ENCODE peak calls at places on chromosomes 13 and 19, in eight cellular contexts. Y is neuronal stem cell; M is endodermal cell; P is cardiac muscle cell; D is CD8-positive, alpha-beta T cell; Q is spleen; J is astrocyte; A is CD8-positive, alpha-beta memory T cell. G is an unnamed sample. For H3K36me3, the result is how much of the 10 kb centered on the place peaks cover.

GRCh38 chr13:23469901-23470525 is 36.5 kb upstream of the SACS start:
- DNase-seq in Y (no peak), M (peak), P (no peak), D (no peak), Q (no peak), J (peak), A (no peak), G (no peak)

GRCh38 chr13:64234255-64234654 is 2818.6 kb upstream of the PCDH20 start:
- DNase-seq in Y (no peak), M (no peak), P (no peak), D (no peak), Q (no peak), J (peak), A (no peak), G (no peak)

GRCh38 chr19:54231077-54231931 is 8.5 kb upstream of the LILRB3 start:
- DNase-seq in Y (peak), M (peak), P (peak), D (peak), Q (peak), J (peak), A (peak), G (peak)

GRCh38 chr19:11377237-11377636 is 2.8 kb downstream of the SWSAP1 start:
- DNase-seq in Y (no peak), M (no peak), P (no peak), D (no peak), Q (no peak), J (peak), A (no peak), G (peak)

GRCh38 chr19:14413355-14413754 is 5.8 kb downstream of the DDX39A start:
- DNase-seq in Y (no peak), M (no peak), P (no peak), D (no peak), Q (no peak), J (no peak), A (no peak), G (no peak)

GRCh38 chr13:96460571-96460970 is 370.7 kb downstream of the HS6ST3 start:
- DNase-seq in Y (no peak), M (no peak), P (peak), D (no peak), Q (no peak), J (no peak), A (no peak), G (no peak)

GRCh38 chr13:24516919-24517318 is 4.3 kb upstream of the PARP4 start:
- DNase-seq in Y (no peak), M (no peak), P (no peak), D (no peak), Q (no peak), J (no peak), A (no peak), G (no peak)

GRCh38 chr13:45132384-45133064 is 12.2 kb downstream of the GTF2F2 start:
- DNase-seq in Y (no peak), M (no peak), P (no peak), D (no peak), Q (no peak), J (no peak), A (no peak), G (no peak)

GRCh38 chr13:33931397-33931987 is 113.5 kb downstream of the RFC3 start:
- DNase-seq in Y (peak), M (peak), P (peak), D (no peak), Q (no peak), J (peak), A (no peak), G (peak)

GRCh38 chr13:47332149-47332548 is 435.3 kb upstream of the HTR2A start:
- DNase-seq in Y (no peak), M (no peak), P (no peak), D (no peak), Q (no peak), J (peak), A (no peak), G (no peak)

GRCh38 chr13:29908411-29908810 is 58.0 kb upstream of the UBL3 start:
- DNase-seq in Y (no peak), M (no peak), P (no peak), D (no peak), Q (no peak), J (peak), A (no peak), G (no peak)

GRCh38 chr13:98890186-98890585 is 87.7 kb downstream of the DOCK9 start:
- DNase-seq in Y (no peak), M (no peak), P (no peak), D (no peak), Q (no peak), J (peak), A (no peak), G (peak)

GRCh38 chr13:77918391-77919261 is at the start of gene EDNRB:
- DNase-seq in Y (peak), M (peak), P (peak), D (no peak), Q (peak), J (peak), A (no peak), G (no peak)

GRCh38 chr13:27117158-27117557 is 54.5 kb downstream of the USP12 start:
- DNase-seq in Y (no peak), M (no peak), P (no peak), D (no peak), Q (no peak), J (peak), A (no peak), G (no peak)

GRCh38 chr13:75752848-75753247 is 116.7 kb downstream of the LMO7 start:
- DNase-seq in Y (no peak), M (no peak), P (no peak), D (no peak), Q (no peak), J (no peak), A (no peak), G (no peak)

GRCh38 chr13:82898625-82899024 is 983.6 kb downstream of the SLITRK1 start:
- DNase-seq in Y (no peak), M (no peak), P (no peak), D (no peak), Q (no peak), J (no peak), A (no peak), G (no peak)

GRCh38 chr13:43529796-43530195 is 257.0 kb downstream of the ENOX1 start:
- DNase-seq in Y (no peak), M (no peak), P (no peak), D (no peak), Q (no peak), J (no peak), A (no peak), G (no peak)

GRCh38 chr13:77291779-77292178 is 35.1 kb downstream of the MYCBP2 start:
- DNase-seq in Y (no peak), M (no peak), P (no peak), D (no peak), Q (no peak), J (no peak), A (no peak), G (no peak)

GRCh38 chr13:22903925-22904324 is 276.9 kb upstream of the SGCG start:
- DNase-seq in Y (no peak), M (no peak), P (no peak), D (no peak), Q (no peak), J (no peak), A (no peak), G (no peak)

GRCh38 chr13:113917523-113918371 is 53.9 kb upstream of the GAS6 start:
- DNase-seq in Y (no peak), M (peak), P (no peak), D (peak), Q (peak), J (no peak), A (no peak), G (peak)

GRCh38 chr13:82341116-82341515 is 1541.2 kb downstream of the SLITRK1 start:
- DNase-seq in Y (no peak), M (no peak), P (no peak), D (no peak), Q (no peak), J (no peak), A (no peak), G (no peak)

GRCh38 chr13:90839061-90839460 is 508.4 kb upstream of the MIR17HG start:
- DNase-seq in Y (no peak), M (no peak), P (no peak), D (no peak), Q (no peak), J (no peak), A (no peak), G (no peak)

GRCh38 chr19:46976845-46977320 is 42.8 kb upstream of the NPAS1 start:
- DNase-seq in Y (peak), M (peak), P (peak), D (no peak), Q (peak), J (peak), A (no peak), G (no peak)

GRCh38 chr19:42255766-42256750 is 1.1 kb upstream of the ERF start:
- DNase-seq in Y (peak), M (peak), P (peak), D (no peak), Q (peak), J (no peak), A (peak), G (no peak)

GRCh38 chr19:49551531-49551930 is 23.7 kb downstream of the RCN3 start:
- DNase-seq in Y (no peak), M (no peak), P (no peak), D (no peak), Q (no peak), J (no peak), A (no peak), G (no peak)

GRCh38 chr13:60572003-60572792 is 175.2 kb downstream of the TDRD3 start:
- DNase-seq in Y (no peak), M (peak), P (no peak), D (no peak), Q (no peak), J (peak), A (no peak), G (no peak)

GRCh38 chr13:38685974-38686571 is 804 bp upstream of the FREM2 start:
- DNase-seq in Y (peak), M (peak), P (peak), D (no peak), Q (no peak), J (peak), A (no peak), G (peak)

GRCh38 chr13:20772401-20773131 is 1.2 kb downstream of the EEF1AKMT1 start:
- DNase-seq in Y (no peak), M (no peak), P (no peak), D (no peak), Q (no peak), J (peak), A (no peak), G (no peak)

GRCh38 chr19:2164020-2164988 is 571 bp downstream of the DOT1L start:
- DNase-seq in Y (no peak), M (no peak), P (peak), D (no peak), Q (peak), J (no peak), A (no peak), G (no peak)

GRCh38 chr13:44158741-44159632 is 214.6 kb upstream of the SERP2 start:
- DNase-seq in Y (no peak), M (no peak), P (no peak), D (no peak), Q (no peak), J (no peak), A (no peak), G (no peak)

GRCh38 chr19:47765522-47766358 is 12.8 kb upstream of the SELENOW start:
- DNase-seq in Y (no peak), M (peak), P (peak), D (peak), Q (peak), J (no peak), A (peak), G (peak)

DNA sequence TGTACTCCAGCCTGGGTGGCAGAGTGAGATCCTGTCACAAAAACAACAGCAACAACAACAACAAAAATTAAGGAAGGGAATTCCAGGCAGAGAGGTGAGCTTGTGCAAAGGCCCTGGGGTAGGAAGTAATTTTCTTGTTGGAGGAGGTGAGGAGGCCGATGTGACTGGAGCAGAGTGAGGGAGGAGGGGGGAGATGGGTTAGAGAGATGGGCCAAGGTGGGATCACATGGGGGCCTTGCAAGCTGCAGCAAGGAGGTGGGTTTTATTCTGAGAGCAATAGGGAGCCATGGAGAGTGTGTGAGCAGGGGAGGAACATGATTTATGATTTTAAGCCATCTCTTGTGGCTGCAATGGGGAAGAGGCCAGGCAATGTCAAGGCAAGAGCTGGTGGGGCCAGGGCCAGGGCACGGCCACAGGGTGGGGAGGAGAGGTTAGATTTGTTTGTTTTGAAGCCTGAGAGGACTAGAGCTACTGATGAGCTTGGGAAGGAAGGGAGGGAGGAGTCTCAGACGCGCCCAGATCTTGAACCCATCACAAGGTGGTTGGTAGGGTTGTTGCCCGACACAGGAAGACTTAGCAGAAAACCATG is 12.5 kb upstream of the COMP start:
- DNase-seq in Y (no peak), M (no peak), P (no peak), D (no peak), Q (no peak), J (no peak), A (no peak), G (no peak)
- H3K4me3 ChIP-seq in Y (no peak), M (no peak), P (no peak), D (no peak), Q (no peak), J (no peak), A (no peak), G (no peak)

GRCh38 chr19:33498391-33499000 is 23.1 kb downstream of the PEPD start:
- DNase-seq in Y (no peak), M (no peak), P (no peak), D (no peak), Q (peak), J (no peak), A (peak), G (no peak)
- H3K36me3 ChIP-seq in Y (under half), M (under half), P (under half), D (under half), Q (under half), J (under half), A (under half), G (under half)

DNA sequence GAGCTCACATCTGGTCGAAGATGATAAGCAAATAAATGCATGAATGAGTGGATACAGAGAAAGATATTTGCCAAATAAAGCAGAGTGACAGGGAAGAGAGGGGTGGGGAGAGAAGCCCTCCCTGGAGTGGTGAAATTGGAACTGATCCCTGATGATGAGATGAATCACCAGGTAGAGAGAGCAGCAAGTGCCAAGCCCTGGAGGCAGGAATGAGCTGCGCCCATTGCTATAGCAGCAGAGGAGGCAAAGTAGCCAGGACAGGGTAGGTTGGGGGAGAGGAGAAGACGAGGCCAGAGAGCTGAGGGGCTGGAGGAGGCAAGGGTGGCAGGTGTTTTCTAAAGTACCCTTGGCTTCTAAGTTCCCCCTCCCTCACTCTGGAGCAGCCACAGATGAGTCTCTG is 13.7 kb downstream of the FXYD5 start:
- DNase-seq in Y (no peak), M (peak), P (no peak), D (no peak), Q (no peak), J (no peak), A (no peak), G (no peak)
- H3K4me3 ChIP-seq in Y (no peak), M (no peak), P (no peak), D (no peak), Q (no peak), J (no peak), A (no peak), G (no peak)

DNA sequence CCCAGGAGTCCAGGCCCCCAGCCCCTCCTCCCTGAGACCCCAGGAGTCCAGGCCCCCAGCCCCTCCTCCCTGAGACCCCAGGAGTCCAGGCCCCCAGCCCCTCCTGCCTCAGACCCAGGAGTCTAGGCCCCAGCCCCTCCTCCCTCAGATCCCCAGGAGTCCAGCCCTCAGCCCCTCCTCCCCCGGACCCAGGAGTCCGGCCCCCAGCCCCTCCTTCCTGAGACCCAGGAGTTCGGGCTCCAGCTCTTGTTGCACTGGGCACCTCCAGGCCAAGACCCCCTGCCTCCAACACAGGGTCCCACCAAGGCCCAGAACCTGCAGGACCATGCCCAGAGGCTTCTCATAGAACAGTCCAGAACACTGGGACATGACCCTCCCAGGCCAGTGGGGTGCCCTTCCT is 3.8 kb downstream of the ERCC1 start:
- DNase-seq in Y (no peak), M (no peak), P (no peak), D (no peak), Q (no peak), J (no peak), A (no peak), G (no peak)
- H3K36me3 ChIP-seq in Y (half or more), M (under half), P (under half), D (under half), Q (under half), J (under half), A (under half), G (under half)

G was measured in small intestine.